ENCODE peak calls at places on chromosomes 2 and 18, in ten cellular contexts. A is HL-60, F is HCT116, D is RWPE1, L is pancreas, C is left ventricle myocardium inferior, Y is neural crest cell, S is B cell, I is AG10803, O is coronary artery. N is an unnamed sample.

GRCh38 chr18:64966667-64967066 is 784.1 kb upstream of the CDH7 start:
- DNase-seq in A (no peak), F (no peak), D (no peak), L (no peak), C (peak), Y (no peak), S (no peak), I (no peak), O (no peak), N (peak)

GRCh38 chr2:200788129-200788718 is 23.5 kb upstream of the BZW1 start:
- DNase-seq in A (no peak), F (no peak), D (no peak), L (no peak), C (no peak), Y (no peak), S (no peak), I (peak), O (no peak), N (no peak)

GRCh38 chr18:76425299-76426101 is 69.5 kb downstream of the ZNF516 start:
- DNase-seq in A (no peak), F (no peak), D (no peak), L (no peak), C (no peak), Y (no peak), S (no peak), I (peak), O (no peak), N (no peak)

GRCh38 chr2:170713280-170714155 is 1.6 kb upstream of the SP5 start:
- DNase-seq in A (no peak), F (no peak), D (no peak), L (peak), C (no peak), Y (no peak), S (peak), I (no peak), O (no peak), N (peak)

GRCh38 chr2:187549951-187550555 is 4.2 kb downstream of the TFPI start:
- DNase-seq in A (no peak), F (no peak), D (no peak), L (no peak), C (no peak), Y (no peak), S (no peak), I (no peak), O (no peak), N (no peak)

GRCh38 chr2:80499095-80499494 is 194.5 kb upstream of the LRRTM1 start:
- DNase-seq in A (no peak), F (peak), D (peak), L (no peak), C (no peak), Y (peak), S (no peak), I (peak), O (no peak), N (no peak)

GRCh38 chr2:10629819-10630532 is 59.8 kb downstream of the NOL10 start:
- DNase-seq in A (no peak), F (no peak), D (no peak), L (no peak), C (no peak), Y (no peak), S (no peak), I (no peak), O (no peak), N (no peak)

GRCh38 chr2:2567776-2568175 is 236.7 kb upstream of the MYT1L start:
- DNase-seq in A (no peak), F (no peak), D (no peak), L (no peak), C (no peak), Y (no peak), S (no peak), I (no peak), O (no peak), N (no peak)

GRCh38 chr2:64402876-64403275 is 51.1 kb upstream of the LGALSL start:
- DNase-seq in A (no peak), F (no peak), D (no peak), L (no peak), C (no peak), Y (no peak), S (no peak), I (no peak), O (no peak), N (no peak)

GRCh38 chr2:231308631-231309414 is 86.7 kb upstream of the B3GNT7 start:
- DNase-seq in A (no peak), F (no peak), D (peak), L (no peak), C (no peak), Y (no peak), S (no peak), I (peak), O (no peak), N (no peak)

GRCh38 chr2:202375006-202375610 is 1.0 kb upstream of the BMPR2 start:
- DNase-seq in A (no peak), F (no peak), D (no peak), L (peak), C (peak), Y (peak), S (peak), I (peak), O (peak), N (peak)

GRCh38 chr2:217799553-217800432 is 203.0 kb downstream of the TNS1 start:
- DNase-seq in A (no peak), F (no peak), D (no peak), L (no peak), C (peak), Y (no peak), S (no peak), I (no peak), O (peak), N (peak)

GRCh38 chr2:74146929-74147728 is 583 bp downstream of the BOLA3 start:
- DNase-seq in A (no peak), F (no peak), D (peak), L (no peak), C (no peak), Y (no peak), S (no peak), I (peak), O (no peak), N (no peak)

GRCh38 chr2:112645396-112646101 is at the start of gene SLC20A1:
- DNase-seq in A (peak), F (peak), D (peak), L (peak), C (peak), Y (peak), S (peak), I (peak), O (peak), N (peak)

GRCh38 chr18:36149514-36150289 is 20.0 kb downstream of the ELP2 start:
- DNase-seq in A (no peak), F (no peak), D (no peak), L (no peak), C (no peak), Y (no peak), S (peak), I (no peak), O (no peak), N (no peak)

GRCh38 chr2:95231723-95232122 is 24.4 kb downstream of the ZNF892 start:
- DNase-seq in A (no peak), F (peak), D (peak), L (peak), C (peak), Y (peak), S (no peak), I (peak), O (no peak), N (peak)

GRCh38 chr2:233023007-233023760 is 9.3 kb upstream of the NEU2 start:
- DNase-seq in A (no peak), F (no peak), D (no peak), L (no peak), C (no peak), Y (no peak), S (no peak), I (no peak), O (no peak), N (no peak)

GRCh38 chr18:54149078-54149697 is 75.3 kb downstream of the MBD2 start:
- DNase-seq in A (no peak), F (peak), D (peak), L (no peak), C (no peak), Y (no peak), S (no peak), I (peak), O (no peak), N (no peak)

GRCh38 chr2:64291181-64291580 is 147.0 kb upstream of the PELI1 start:
- DNase-seq in A (no peak), F (peak), D (peak), L (no peak), C (no peak), Y (no peak), S (no peak), I (peak), O (peak), N (no peak)

GRCh38 chr2:185227391-185227790 is 511.2 kb upstream of the FSIP2 start:
- DNase-seq in A (no peak), F (no peak), D (no peak), L (no peak), C (no peak), Y (no peak), S (no peak), I (no peak), O (no peak), N (no peak)

GRCh38 chr2:111121028-111121872 is 536 bp downstream of the BCL2L11 start:
- DNase-seq in A (no peak), F (no peak), D (peak), L (peak), C (peak), Y (peak), S (peak), I (no peak), O (peak), N (peak)

GRCh38 chr2:173884403-173884802 is 80.8 kb downstream of the SP3 start:
- DNase-seq in A (no peak), F (peak), D (peak), L (peak), C (peak), Y (no peak), S (no peak), I (peak), O (no peak), N (peak)

GRCh38 chr2:3481011-3481400 is 38.3 kb downstream of the ADI1 start:
- DNase-seq in A (no peak), F (no peak), D (no peak), L (no peak), C (no peak), Y (no peak), S (no peak), I (no peak), O (no peak), N (no peak)

GRCh38 chr18:42264467-42264866 is 309.4 kb downstream of the PIK3C3 start:
- DNase-seq in A (no peak), F (no peak), D (no peak), L (no peak), C (no peak), Y (no peak), S (no peak), I (no peak), O (no peak), N (no peak)

GRCh38 chr2:190649035-190649797 is at the start of gene NAB1:
- DNase-seq in A (no peak), F (no peak), D (peak), L (peak), C (peak), Y (peak), S (peak), I (peak), O (peak), N (peak)

GRCh38 chr2:44348385-44348784 is 12.9 kb downstream of the PREPL start:
- DNase-seq in A (no peak), F (no peak), D (no peak), L (no peak), C (no peak), Y (no peak), S (no peak), I (peak), O (no peak), N (no peak)

GRCh38 chr2:9178905-9179571 is 27.6 kb upstream of the ASAP2 start:
- DNase-seq in A (no peak), F (no peak), D (peak), L (no peak), C (peak), Y (no peak), S (no peak), I (peak), O (peak), N (no peak)

GRCh38 chr18:37578886-37579513 is 13.4 kb upstream of the CELF4 start:
- DNase-seq in A (peak), F (peak), D (no peak), L (no peak), C (no peak), Y (no peak), S (no peak), I (peak), O (no peak), N (no peak)

GRCh38 chr2:241860184-241861078 is 1.7 kb upstream of the PDCD1 start:
- DNase-seq in A (no peak), F (no peak), D (no peak), L (no peak), C (peak), Y (no peak), S (no peak), I (no peak), O (no peak), N (no peak)

GRCh38 chr18:6547476-6547875 is 132.8 kb upstream of the L3MBTL4 start:
- DNase-seq in A (no peak), F (no peak), D (no peak), L (no peak), C (no peak), Y (no peak), S (no peak), I (no peak), O (no peak), N (no peak)

GRCh38 chr2:15058015-15058414 is 425.5 kb downstream of the LRATD1 start:
- DNase-seq in A (no peak), F (peak), D (no peak), L (no peak), C (no peak), Y (no peak), S (no peak), I (no peak), O (no peak), N (no peak)
- TF ChIP-seq CTCF in A (peak), F (peak), D (no peak), L (no peak), C (peak), Y (peak), S (no peak), I (peak), O (no peak), N (peak)

DNA sequence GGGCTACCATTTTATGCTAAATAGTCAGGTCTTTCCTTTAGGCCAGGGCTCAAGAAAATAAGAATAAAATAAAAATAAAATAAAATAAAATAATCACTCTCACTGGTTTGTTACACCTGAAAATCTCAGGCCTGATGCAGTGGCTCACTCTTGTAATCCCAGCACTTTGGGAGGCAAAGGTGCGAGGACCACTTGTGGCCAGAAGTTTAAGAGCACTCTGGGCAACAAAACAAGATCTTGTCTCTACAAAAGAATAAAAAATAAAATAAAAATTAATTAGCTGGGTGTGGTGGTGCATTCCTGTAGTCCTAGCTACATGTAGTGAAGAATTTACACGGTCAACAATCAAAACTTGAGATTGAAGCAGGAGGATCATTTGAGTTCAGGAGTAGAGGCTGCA is 159.4 kb downstream of the NRXN1 start:
- DNase-seq in A (no peak), F (peak), D (no peak), L (no peak), C (no peak), Y (no peak), S (no peak), I (no peak), O (no peak), N (no peak)
- TF ChIP-seq CTCF in A (no peak), F (no peak), D (no peak), L (no peak), C (no peak), Y (no peak), S (no peak), I (no peak), O (no peak), N (peak)

GRCh38 chr2:1136807-1137663 is 186.4 kb downstream of the SNTG2 start:
- DNase-seq in A (no peak), F (no peak), D (no peak), L (no peak), C (no peak), Y (no peak), S (no peak), I (no peak), O (no peak), N (no peak)

GRCh38 chr2:1132328-1132964 is 181.8 kb downstream of the SNTG2 start:
- DNase-seq in A (no peak), F (no peak), D (no peak), L (no peak), C (no peak), Y (no peak), S (no peak), I (no peak), O (no peak), N (no peak)

GRCh38 chr2:1137992-1138391 is 187.3 kb downstream of the SNTG2 start:
- DNase-seq in A (no peak), F (no peak), D (no peak), L (no peak), C (no peak), Y (no peak), S (no peak), I (no peak), O (no peak), N (no peak)

GRCh38 chr2:1134629-1135028 is 184.0 kb downstream of the SNTG2 start:
- DNase-seq in A (no peak), F (no peak), D (no peak), L (no peak), C (no peak), Y (no peak), S (no peak), I (no peak), O (no peak), N (no peak)

DNA sequence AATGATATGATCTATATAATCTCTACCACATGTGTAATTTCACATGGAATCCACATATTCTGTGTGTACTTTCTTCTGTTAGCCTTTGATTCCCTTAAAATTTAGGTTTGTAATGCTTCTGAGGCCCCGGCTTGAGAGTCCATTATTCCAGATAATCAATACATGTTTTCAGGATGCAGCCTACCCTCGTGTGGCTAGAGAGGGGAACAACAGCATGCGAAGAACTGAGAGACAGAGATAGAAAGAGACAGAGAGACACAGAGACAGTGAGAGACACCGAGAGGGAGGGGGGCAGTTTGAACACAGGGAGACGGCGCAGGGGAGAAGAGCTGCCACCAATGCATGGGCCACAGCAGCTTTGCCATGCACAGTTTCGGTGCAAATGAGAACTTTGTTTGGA is 185.4 kb downstream of the SNTG2 start:
- DNase-seq in A (no peak), F (no peak), D (no peak), L (no peak), C (no peak), Y (no peak), S (no peak), I (peak), O (no peak), N (no peak)
- TF ChIP-seq CTCF in A (no peak), F (peak), D (no peak), L (peak), C (no peak), Y (peak), S (no peak), I (peak), O (no peak), N (peak)

GRCh38 chr18:43789234-43790000 is 512.1 kb upstream of the SYT4 start:
- DNase-seq in A (no peak), F (no peak), D (no peak), L (no peak), C (no peak), Y (no peak), S (no peak), I (peak), O (no peak), N (no peak)
- TF ChIP-seq CTCF in A (no peak), F (no peak), D (no peak), L (no peak), C (peak), Y (no peak), S (no peak), I (peak), O (no peak), N (peak)

DNA sequence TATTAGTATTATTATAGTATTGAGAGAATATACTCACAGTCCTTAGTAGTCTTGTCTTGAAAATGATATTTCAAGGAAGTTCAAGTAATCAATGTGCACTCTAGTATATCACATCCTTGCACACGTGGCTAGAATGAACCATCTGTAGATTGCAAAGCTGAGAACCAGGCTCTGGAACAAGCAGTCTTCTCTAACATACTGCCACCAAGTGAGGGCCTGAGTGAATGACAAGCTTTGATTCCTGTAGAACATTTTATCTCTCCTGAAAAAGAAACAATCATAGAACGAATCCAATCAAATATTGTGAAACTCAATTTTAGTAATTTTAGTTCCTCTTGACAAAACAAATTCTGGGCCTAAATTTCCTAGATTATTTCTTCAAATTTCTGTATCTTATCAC is 55.3 kb upstream of the SULT1C3 start:
- DNase-seq in A (no peak), F (peak), D (no peak), L (no peak), C (no peak), Y (no peak), S (no peak), I (peak), O (no peak), N (no peak)
- TF ChIP-seq CTCF in A (no peak), F (no peak), D (peak), L (no peak), C (peak), Y (peak), S (no peak), I (peak), O (no peak), N (peak)

GRCh38 chr18:50334546-50335152 is 40.2 kb upstream of the SKA1 start:
- DNase-seq in A (no peak), F (no peak), D (no peak), L (no peak), C (no peak), Y (no peak), S (peak), I (no peak), O (no peak), N (no peak)

GRCh38 chr18:50327983-50328382 is 40.5 kb upstream of the CXXC1 start:
- DNase-seq in A (no peak), F (no peak), D (no peak), L (no peak), C (no peak), Y (no peak), S (no peak), I (no peak), O (no peak), N (no peak)

GRCh38 chr18:50331691-50332090 is 43.2 kb upstream of the SKA1 start:
- DNase-seq in A (no peak), F (no peak), D (no peak), L (no peak), C (no peak), Y (no peak), S (no peak), I (no peak), O (no peak), N (no peak)

GRCh38 chr18:50330176-50330575 is 42.7 kb upstream of the CXXC1 start:
- DNase-seq in A (no peak), F (no peak), D (no peak), L (no peak), C (no peak), Y (no peak), S (no peak), I (no peak), O (no peak), N (no peak)
- TF ChIP-seq CTCF in A (no peak), F (no peak), D (no peak), L (no peak), C (no peak), Y (no peak), S (no peak), I (no peak), O (no peak), N (no peak)

DNA sequence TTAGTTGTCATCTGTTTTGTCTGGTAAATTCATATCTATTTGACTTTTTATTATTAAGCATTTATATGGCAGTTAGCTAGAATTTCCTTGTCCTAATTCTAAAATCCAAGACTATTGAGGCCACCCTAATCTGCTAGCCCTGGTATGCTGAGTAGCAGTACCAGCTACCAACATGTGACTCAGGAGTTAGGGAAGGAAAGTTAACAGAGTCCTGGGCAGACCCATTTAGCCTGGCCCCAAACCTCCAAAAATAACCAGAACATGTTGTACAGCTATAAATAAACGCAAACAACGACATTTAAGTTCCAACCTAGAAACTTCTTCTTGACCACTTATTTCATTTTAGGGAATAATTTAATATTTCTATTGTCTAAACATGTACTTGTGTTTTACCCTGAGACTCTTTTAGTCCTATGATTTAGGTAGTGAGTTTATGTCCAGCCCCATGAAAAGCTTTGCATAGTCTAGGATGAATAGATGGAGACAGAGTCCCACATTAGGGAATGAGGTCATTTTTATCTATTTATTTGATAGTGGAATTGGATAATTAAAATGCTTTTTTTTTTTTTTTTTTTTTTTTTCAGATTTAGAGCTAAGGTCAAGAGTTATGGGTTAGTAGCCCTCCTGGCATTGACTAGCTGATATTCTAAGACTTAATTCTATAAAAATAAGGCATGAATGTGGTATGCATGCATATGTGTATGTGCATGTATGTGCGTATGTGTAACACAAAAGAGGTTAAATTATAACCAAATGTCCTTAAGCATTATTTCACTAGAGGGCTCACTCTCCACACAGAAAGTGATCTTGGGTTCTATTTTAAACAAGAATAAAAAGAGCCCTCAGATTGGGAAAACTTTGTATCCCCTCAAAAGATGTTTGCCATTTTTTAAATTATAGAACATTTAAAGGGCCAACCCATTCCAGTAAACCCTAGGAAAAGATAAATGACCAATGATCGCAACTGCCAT is 160.0 kb upstream of the MAPRE2 start:
- DNase-seq in A (no peak), F (no peak), D (no peak), L (no peak), C (no peak), Y (no peak), S (no peak), I (no peak), O (no peak), N (no peak)
- TF ChIP-seq CTCF in A (no peak), F (peak), D (no peak), L (no peak), C (peak), Y (peak), S (no peak), I (no peak), O (peak), N (no peak)